ENCODE peak calls at places on chromosomes 6 and 20, in seven cellular contexts. P, K, D, Z, E, S and B are unnamed samples.

GRCh38 chr6:42197574-42198362 is 3.0 kb upstream of the GUCA1B start:
- DNase-seq in P (peak), K (peak), D (no peak), Z (peak), E (peak), S (peak), B (peak)

GRCh38 chr6:121881974-121882667 is 446.7 kb downstream of the GJA1 start:
- DNase-seq in P (peak), K (no peak), D (no peak), Z (peak), E (peak), S (no peak), B (peak)

GRCh38 chr6:139372326-139373153 is 1.9 kb downstream of the CITED2 start:
- DNase-seq in P (no peak), K (no peak), D (no peak), Z (peak), E (peak), S (no peak), B (peak)

GRCh38 chr20:32779500-32780215 is 17.5 kb downstream of the DNMT3B start:
- DNase-seq in P (no peak), K (no peak), D (no peak), Z (no peak), E (no peak), S (no peak), B (no peak)

GRCh38 chr20:48285656-48286055 is 500.4 kb upstream of the SULF2 start:
- DNase-seq in P (no peak), K (no peak), D (no peak), Z (no peak), E (no peak), S (no peak), B (no peak)

GRCh38 chr20:47781631-47782030 is 3.6 kb downstream of the SULF2 start:
- DNase-seq in P (no peak), K (no peak), D (no peak), Z (no peak), E (no peak), S (no peak), B (no peak)

GRCh38 chr6:51147756-51148155 is 329.1 kb downstream of the TFAP2B start:
- DNase-seq in P (no peak), K (no peak), D (no peak), Z (no peak), E (no peak), S (no peak), B (no peak)

GRCh38 chr6:155080876-155081845 is 86.0 kb downstream of the TIAM2 start:
- DNase-seq in P (no peak), K (no peak), D (no peak), Z (no peak), E (peak), S (no peak), B (no peak)

GRCh38 chr6:43814111-43814510 is 44.1 kb downstream of the VEGFA start:
- DNase-seq in P (no peak), K (no peak), D (no peak), Z (no peak), E (no peak), S (no peak), B (no peak)

GRCh38 chr20:57065646-57066045 is 200.8 kb downstream of the BMP7 start:
- DNase-seq in P (no peak), K (no peak), D (no peak), Z (no peak), E (peak), S (no peak), B (no peak)